ENCODE peak calls at places on chromosomes 2 and 18, in seven cellular contexts. X is stimulated activated CD4-positive, alpha-beta T cell treated with anti-CD3 and anti-CD28 coated beads, Interleukin-1b, Interleukin-23, amount 100 ng/mL, for 24 hours; O is activated T-cell treated with anti-CD3 and anti-CD28 coated beads for 48 hours; M is ELR; W is aorta; A is stimulated activated CD8-positive, alpha-beta memory T cell treated with anti-CD3 and anti-CD28 coated beads, Interleukin-7, amount 100 ng/mL, for 48 hours; B is hypothalamus. D is an unnamed sample.

GRCh38 chr2:217588266-217588665 is 414.5 kb downstream of the TNS1 start:
- DNase-seq in M (no peak), B (no peak), A (no peak), O (no peak), X (no peak), W (no peak), D (no peak)

GRCh38 chr2:172525601-172526000 is 30.3 kb upstream of the PDK1 start:
- DNase-seq in M (no peak), X (no peak), B (no peak), O (no peak), A (no peak), W (no peak), D (no peak)

GRCh38 chr18:25278415-25278814 is 73.6 kb downstream of the ZNF521 start:
- DNase-seq in X (no peak), M (peak), O (no peak), B (no peak), W (no peak), A (no peak), D (no peak)

GRCh38 chr2:61962095-61962984 is 56.9 kb downstream of the COMMD1 start:
- DNase-seq in B (no peak), W (no peak), O (no peak), A (no peak), M (peak), X (no peak), D (no peak)

GRCh38 chr2:110866496-110866895 is 134.1 kb downstream of the ACOXL start:
- DNase-seq in X (no peak), A (peak), O (peak), B (no peak), W (no peak), M (no peak), D (no peak)

GRCh38 chr2:42913280-42913878 is 121.0 kb upstream of the HAAO start:
- DNase-seq in A (no peak), M (no peak), B (no peak), X (no peak), O (no peak), W (no peak), D (no peak)

GRCh38 chr2:69734040-69734611 is 7.8 kb upstream of the ANXA4 start:
- DNase-seq in A (no peak), W (no peak), O (no peak), M (no peak), B (no peak), X (no peak), D (no peak)

GRCh38 chr2:1227289-1227900 is 185.9 kb upstream of the TPO start:
- DNase-seq in M (peak), W (no peak), O (no peak), X (no peak), A (no peak), B (no peak), D (no peak)

GRCh38 chr18:36481201-36481657 is 183.7 kb downstream of the FHOD3 start:
- DNase-seq in W (no peak), B (no peak), O (no peak), A (no peak), M (no peak), X (no peak), D (no peak)

GRCh38 chr2:216920150-216920846 is 60.4 kb upstream of the TNP1 start:
- DNase-seq in X (no peak), O (no peak), A (no peak), B (peak), W (no peak), M (no peak), D (no peak)

GRCh38 chr2:233988581-233988980 is 61.9 kb upstream of the SPP2 start:
- DNase-seq in M (no peak), A (no peak), B (no peak), O (no peak), X (no peak), W (no peak), D (peak)

GRCh38 chr18:8696749-8697211 is 8.6 kb upstream of the MTCL1 start:
- DNase-seq in M (peak), B (peak), A (peak), W (peak), X (peak), O (peak), D (peak)

GRCh38 chr2:113298176-113298575 is 19.5 kb upstream of the PAX8 start:
- DNase-seq in M (no peak), O (no peak), A (no peak), X (no peak), W (no peak), B (no peak), D (no peak)

GRCh38 chr2:187982668-187983067 is 309.0 kb upstream of the GULP1 start:
- DNase-seq in X (no peak), B (no peak), W (no peak), A (no peak), O (no peak), M (peak), D (no peak)

GRCh38 chr18:79765491-79766245 is 32.1 kb upstream of the KCNG2 start:
- DNase-seq in W (peak), M (no peak), A (no peak), O (no peak), X (no peak), B (no peak), D (no peak)

GRCh38 chr2:172639823-172640222 is 83.9 kb downstream of the PDK1 start:
- DNase-seq in X (no peak), A (peak), O (no peak), B (no peak), M (peak), W (no peak), D (no peak)

GRCh38 chr2:49770919-49771318 is 616.6 kb upstream of the FSHR start:
- DNase-seq in B (peak), O (no peak), M (peak), X (no peak), W (peak), A (no peak), D (peak)

GRCh38 chr2:28160986-28161425 is 231.7 kb upstream of the FOSL2 start:
- DNase-seq in B (no peak), A (no peak), W (no peak), O (no peak), M (peak), X (no peak), D (no peak)

GRCh38 chr2:240438810-240439697 is 3.6 kb downstream of the GPC1 start:
- DNase-seq in M (no peak), A (no peak), W (peak), B (no peak), X (no peak), O (no peak), D (no peak)